ENCODE peak calls at places on chromosomes 2 and 18, in four cellular contexts. One of them, this sample, is unnamed.

GRCh38 chr2:54652540-54652939 is 70.9 kb upstream of the EML6 start:
- DNase-seq in K562: peak; percentile 31
- DNase-seq in heart left ventricle: no peak
- DNase-seq in tibial nerve: no peak
- DNase-seq in this sample: no peak

GRCh38 chr2:41729800-41730364 is 317.9 kb upstream of the PKDCC start:
- DNase-seq in tibial nerve: no peak
- DNase-seq in K562: no peak
- DNase-seq in heart left ventricle: no peak
- DNase-seq in this sample: no peak

GRCh38 chr2:58571181-58571852 is 330.2 kb upstream of the FANCL start:
- DNase-seq in K562: peak; percentile 46
- DNase-seq in tibial nerve: no peak
- DNase-seq in heart left ventricle: no peak
- DNase-seq in this sample: peak; percentile 16

GRCh38 chr2:222939208-222939846 is 78.5 kb downstream of the ACSL3 start:
- DNase-seq in K562: peak; percentile 31
- DNase-seq in tibial nerve: no peak
- DNase-seq in heart left ventricle: no peak
- DNase-seq in this sample: peak; percentile 50

GRCh38 chr2:133919285-133919684 is 334.6 kb upstream of the MGAT5 start:
- DNase-seq in K562: no peak
- DNase-seq in heart left ventricle: no peak
- DNase-seq in tibial nerve: no peak
- DNase-seq in this sample: no peak

GRCh38 chr18:61606759-61607158 is 273.5 kb downstream of the CDH20 start:
- DNase-seq in heart left ventricle: peak; percentile 80
- DNase-seq in tibial nerve: peak; percentile 57
- DNase-seq in K562: no peak
- DNase-seq in this sample: peak; percentile 79

GRCh38 chr2:16301961-16302360 is 361.6 kb downstream of the MYCN start:
- DNase-seq in heart left ventricle: no peak
- DNase-seq in K562: no peak
- DNase-seq in tibial nerve: no peak
- DNase-seq in this sample: no peak

GRCh38 chr2:171260471-171261424 is 100.1 kb upstream of the TLK1 start:
- DNase-seq in heart left ventricle: no peak
- DNase-seq in K562: no peak
- DNase-seq in tibial nerve: no peak
- DNase-seq in this sample: no peak

GRCh38 chr2:219429958-219430586 is 4.6 kb upstream of the SPEG start:
- DNase-seq in heart left ventricle: no peak
- DNase-seq in K562: no peak
- DNase-seq in tibial nerve: no peak
- DNase-seq in this sample: no peak

GRCh38 chr2:86296947-86297346 is 40.5 kb downstream of the REEP1 start:
- DNase-seq in K562: no peak
- DNase-seq in heart left ventricle: no peak
- DNase-seq in tibial nerve: no peak
- DNase-seq in this sample: no peak

GRCh38 chr2:96325038-96325883 is at the start of gene ITPRIPL1:
- DNase-seq in K562: peak; percentile 56
- DNase-seq in tibial nerve: no peak
- DNase-seq in heart left ventricle: no peak
- DNase-seq in this sample: no peak

DNA sequence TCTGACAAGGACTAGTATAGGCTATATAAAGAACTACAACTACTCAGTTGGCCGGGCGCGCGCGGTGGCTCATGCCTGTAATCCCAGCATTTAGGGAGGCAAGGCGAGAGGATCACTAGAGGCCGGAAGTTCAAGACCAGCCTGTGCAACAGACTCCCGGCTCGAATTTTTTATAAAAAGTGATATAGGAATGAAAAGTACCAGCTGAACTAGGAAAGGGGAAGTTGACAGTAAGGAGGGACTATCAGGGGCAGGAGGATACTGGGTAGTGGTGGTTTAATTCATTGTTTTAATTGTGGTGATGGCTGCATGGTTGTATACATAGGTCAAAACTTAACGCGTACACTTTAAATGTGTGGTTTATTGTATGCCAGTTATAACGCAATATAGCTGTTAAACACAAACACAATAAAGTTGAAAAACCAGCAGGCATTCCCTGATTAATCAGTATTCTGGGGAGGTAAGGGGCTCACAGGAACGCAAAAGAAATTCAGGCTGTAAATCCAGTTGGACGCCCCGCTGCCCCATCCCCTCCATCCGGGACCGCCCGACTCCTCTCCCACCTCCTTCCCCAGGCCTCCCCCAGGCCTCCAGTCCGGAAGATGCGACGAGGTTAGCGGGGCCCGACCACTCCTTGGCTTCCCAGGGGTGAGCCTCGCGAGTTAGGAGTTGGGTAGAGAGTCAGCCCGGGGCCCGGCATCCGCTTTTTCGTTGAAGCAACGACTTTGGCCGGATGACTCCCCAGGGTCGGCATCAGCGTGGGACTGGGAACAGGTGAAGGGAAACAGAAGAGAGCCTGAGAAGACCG is 746 bp upstream of the POLR1B start:
- DNase-seq in tibial nerve: peak; percentile 40
- DNase-seq in K562: no peak
- DNase-seq in heart left ventricle: peak; percentile 86
- DNase-seq in this sample: peak; percentile 64
- TF ChIP-seq POLR2A in tibial nerve: no peak
- TF ChIP-seq POLR2A in K562: no peak
- TF ChIP-seq POLR2A in heart left ventricle: no peak
- TF ChIP-seq POLR2A in this sample: no peak

GRCh38 chr2:6866239-6866745 is 585 bp upstream of the CMPK2 start:
- DNase-seq in heart left ventricle: no peak
- DNase-seq in tibial nerve: no peak
- DNase-seq in K562: peak; percentile 29
- DNase-seq in this sample: peak; percentile 49

GRCh38 chr2:6866982-6867381 is 1.3 kb upstream of the CMPK2 start:
- DNase-seq in tibial nerve: no peak
- DNase-seq in heart left ventricle: no peak
- DNase-seq in K562: no peak
- DNase-seq in this sample: no peak

GRCh38 chr2:6864251-6864758 is 1.4 kb downstream of the CMPK2 start:
- DNase-seq in tibial nerve: no peak
- DNase-seq in heart left ventricle: no peak
- DNase-seq in K562: no peak
- DNase-seq in this sample: no peak

GRCh38 chr2:6864938-6865345 is 765 bp downstream of the CMPK2 start:
- DNase-seq in heart left ventricle: peak; percentile 80
- DNase-seq in K562: no peak
- DNase-seq in tibial nerve: no peak
- DNase-seq in this sample: peak; percentile 31

DNA sequence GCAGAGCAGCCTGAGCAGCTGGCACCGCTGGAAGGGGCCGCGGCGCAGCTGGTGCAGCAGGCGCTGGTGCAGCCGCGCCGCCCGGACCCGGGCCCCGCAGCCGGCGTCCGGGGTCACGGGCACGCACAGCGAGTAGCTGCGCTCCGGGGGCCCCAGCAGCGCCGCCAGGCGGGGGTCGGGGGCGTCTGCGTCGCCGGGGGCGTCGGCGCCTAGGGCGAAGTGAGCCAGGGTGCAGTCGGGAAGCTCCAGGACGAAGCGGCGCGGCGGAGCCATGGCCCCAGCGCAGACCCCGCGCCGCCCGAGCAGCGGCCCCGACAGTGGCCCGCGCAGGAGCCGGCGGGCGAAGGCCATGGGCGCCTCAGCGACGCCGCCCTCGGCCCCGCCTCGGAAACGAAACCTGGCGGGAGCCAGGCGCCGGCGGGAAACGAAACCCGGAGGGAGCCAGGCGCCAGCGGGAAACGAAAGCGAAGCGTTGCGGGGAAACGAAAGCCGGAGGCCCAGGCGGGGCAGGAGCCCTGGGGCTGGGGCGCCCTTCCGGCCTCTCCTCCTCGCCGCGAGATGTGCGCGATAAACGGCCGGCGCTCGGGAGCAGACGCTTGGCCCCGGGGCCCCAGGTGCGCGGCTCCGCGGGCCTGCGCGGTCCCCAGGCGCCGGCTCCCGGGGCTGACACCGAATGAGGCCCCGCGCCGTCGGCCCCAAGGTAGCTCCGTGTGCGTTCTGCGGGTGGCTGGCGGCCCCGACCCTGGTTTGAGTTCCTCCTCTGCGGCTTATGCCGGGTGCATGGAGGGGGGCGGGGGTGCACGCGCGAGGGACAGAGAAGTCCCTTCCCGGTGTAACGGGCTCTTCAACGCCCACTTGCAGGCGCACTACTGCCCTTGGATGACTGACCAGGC is at the start of gene CMPK2:
- DNase-seq in tibial nerve: peak; percentile 17
- DNase-seq in heart left ventricle: peak; percentile 91
- DNase-seq in K562: peak; percentile 83
- DNase-seq in this sample: peak; percentile 52
- TF ChIP-seq POLR2A in tibial nerve: no peak
- TF ChIP-seq POLR2A in heart left ventricle: peak; percentile 64
- TF ChIP-seq POLR2A in K562: peak; percentile 57
- TF ChIP-seq POLR2A in this sample: no peak

GRCh38 chr18:14975431-14975830 is 227.5 kb downstream of the ANKRD30B start:
- DNase-seq in tibial nerve: no peak
- DNase-seq in heart left ventricle: no peak
- DNase-seq in K562: no peak
- DNase-seq in this sample: no peak

GRCh38 chr18:14974088-14974487 is 226.1 kb downstream of the ANKRD30B start:
- DNase-seq in heart left ventricle: no peak
- DNase-seq in K562: no peak
- DNase-seq in tibial nerve: no peak
- DNase-seq in this sample: peak; percentile 44

GRCh38 chr18:14971461-14972185 is 223.7 kb downstream of the ANKRD30B start:
- DNase-seq in heart left ventricle: no peak
- DNase-seq in K562: no peak
- DNase-seq in tibial nerve: no peak
- DNase-seq in this sample: peak; percentile 78

GRCh38 chr18:14976736-14977430 is 228.9 kb downstream of the ANKRD30B start:
- DNase-seq in tibial nerve: no peak
- DNase-seq in K562: no peak
- DNase-seq in heart left ventricle: no peak
- DNase-seq in this sample: peak; percentile 66

DNA sequence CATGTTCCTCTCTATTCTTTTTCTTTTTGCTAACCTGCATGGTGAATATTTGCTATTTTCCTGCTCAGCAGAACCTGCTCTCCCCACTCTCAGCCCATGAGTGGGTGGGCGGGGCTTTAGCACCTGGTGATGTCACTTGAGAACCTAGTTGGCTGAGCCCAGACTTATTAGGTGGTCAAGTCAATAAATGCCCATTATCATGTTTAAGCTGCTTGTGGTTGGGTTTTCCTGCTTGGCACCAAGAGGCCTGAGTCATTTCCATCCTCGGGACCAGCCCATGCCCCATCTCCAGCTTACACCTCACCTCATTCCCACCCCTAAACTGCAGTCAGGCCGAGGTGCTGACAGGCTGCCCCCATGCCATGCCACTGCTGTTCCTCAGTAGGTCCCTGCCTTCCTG is 226.6 kb downstream of the ANKRD30B start:
- DNase-seq in heart left ventricle: no peak
- DNase-seq in K562: no peak
- DNase-seq in tibial nerve: no peak
- DNase-seq in this sample: peak; percentile 62
- TF ChIP-seq POLR2A in heart left ventricle: no peak
- TF ChIP-seq POLR2A in K562: no peak
- TF ChIP-seq POLR2A in tibial nerve: no peak
- TF ChIP-seq POLR2A in this sample: no peak

GRCh38 chr2:241858206-241859016 is at the start of gene PDCD1:
- DNase-seq in heart left ventricle: peak; percentile 69
- DNase-seq in tibial nerve: no peak
- DNase-seq in K562: peak; percentile 84
- DNase-seq in this sample: peak; percentile 70
- TF ChIP-seq POLR2A in heart left ventricle: no peak
- TF ChIP-seq POLR2A in tibial nerve: no peak
- TF ChIP-seq POLR2A in K562: no peak
- TF ChIP-seq POLR2A in this sample: no peak

GRCh38 chr18:23248826-23249225 is 113.5 kb downstream of the CABLES1 start:
- DNase-seq in K562: no peak
- DNase-seq in heart left ventricle: no peak
- DNase-seq in tibial nerve: no peak
- DNase-seq in this sample: no peak
- TF ChIP-seq POLR2A in K562: no peak
- TF ChIP-seq POLR2A in heart left ventricle: no peak
- TF ChIP-seq POLR2A in tibial nerve: no peak
- TF ChIP-seq POLR2A in this sample: no peak

GRCh38 chr2:168453404-168453803 is 2.7 kb upstream of the CERS6 start:
- DNase-seq in tibial nerve: no peak
- DNase-seq in heart left ventricle: no peak
- DNase-seq in K562: no peak
- DNase-seq in this sample: no peak

GRCh38 chr2:168457177-168457905 is 1.3 kb downstream of the CERS6 start:
- DNase-seq in heart left ventricle: no peak
- DNase-seq in K562: no peak
- DNase-seq in tibial nerve: no peak
- DNase-seq in this sample: no peak

GRCh38 chr2:168454737-168455691 is 1.1 kb upstream of the CERS6 start:
- DNase-seq in tibial nerve: no peak
- DNase-seq in K562: no peak
- DNase-seq in heart left ventricle: no peak
- DNase-seq in this sample: no peak

GRCh38 chr2:168456526-168457176 is 579 bp downstream of the CERS6 start:
- DNase-seq in K562: peak; percentile 65
- DNase-seq in heart left ventricle: peak; percentile 72
- DNase-seq in tibial nerve: no peak
- DNase-seq in this sample: peak; percentile 68

DNA sequence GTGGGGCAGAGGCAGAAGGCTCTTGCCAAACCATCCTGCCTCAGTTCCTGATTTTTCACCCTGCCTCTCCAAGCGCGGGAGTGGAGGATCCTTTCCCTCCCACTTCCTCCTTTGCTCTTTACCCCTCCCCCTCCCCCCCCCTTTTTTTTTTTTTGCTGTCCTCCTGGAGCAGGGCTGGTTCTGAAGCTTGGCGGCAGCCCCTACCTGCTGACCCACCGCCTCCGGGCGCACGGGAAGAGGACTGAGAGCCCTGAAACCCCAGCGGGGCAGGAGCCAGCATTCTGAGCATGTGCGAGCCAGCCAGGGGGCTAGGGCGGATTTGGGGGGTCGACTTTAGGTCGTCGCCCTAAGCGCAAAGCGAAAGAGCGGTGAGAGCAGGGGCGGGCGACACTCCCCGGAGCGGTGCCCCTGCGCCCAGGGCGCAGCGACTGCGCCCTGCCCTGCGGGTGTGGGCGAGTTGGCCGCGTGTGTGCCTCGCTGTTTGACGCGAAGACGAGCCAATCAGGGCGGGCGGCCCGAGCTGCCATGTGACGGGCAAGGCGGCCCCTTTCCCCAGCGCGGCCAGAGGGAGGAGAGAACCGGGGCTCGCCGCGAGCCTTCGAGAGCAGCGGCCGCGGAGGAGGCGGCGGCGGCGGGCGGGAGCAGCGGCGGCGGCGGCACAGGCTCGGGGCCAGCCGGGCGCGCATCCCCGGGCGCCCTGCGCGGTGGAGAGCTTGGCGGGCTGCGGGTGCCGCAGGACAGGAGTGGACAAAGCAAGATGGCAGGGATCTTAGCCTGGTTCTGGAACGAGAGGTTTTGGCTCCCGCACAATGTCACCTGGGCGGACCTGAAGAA is at the start of gene CERS6:
- DNase-seq in heart left ventricle: peak; percentile 98
- DNase-seq in tibial nerve: peak; percentile 93
- DNase-seq in K562: peak; percentile 89
- DNase-seq in this sample: peak; percentile 97
- TF ChIP-seq POLR2A in heart left ventricle: peak; percentile 95
- TF ChIP-seq POLR2A in tibial nerve: peak; percentile 91
- TF ChIP-seq POLR2A in K562: peak; percentile 75
- TF ChIP-seq POLR2A in this sample: peak; percentile 3

This sample was measured in thyroid gland.